ENCODE peak calls at places on chromosome 2, in ten cellular contexts. C, N, P, Z, J, T, E, W, A and S are unnamed samples.

GRCh38 chr2:108853421-108853820 is 66.8 kb downstream of the CCDC138 start:
- DNase-seq in C (no peak), N (no peak), P (no peak), Z (no peak), J (no peak), T (no peak), E (no peak), W (no peak), A (no peak), S (no peak)

GRCh38 chr2:225608136-225608535 is 208.6 kb downstream of the NYAP2 start:
- DNase-seq in C (no peak), N (no peak), P (no peak), Z (no peak), J (no peak), T (no peak), E (no peak), W (no peak), A (no peak), S (no peak)

GRCh38 chr2:169221745-169222369 is 140.5 kb downstream of the LRP2 start:
- DNase-seq in C (no peak), N (no peak), P (no peak), Z (no peak), J (no peak), T (peak), E (no peak), W (no peak), A (no peak), S (peak)

GRCh38 chr2:269356-270030 is 4.7 kb downstream of the ACP1 start:
- DNase-seq in C (no peak), N (no peak), P (no peak), Z (no peak), J (no peak), T (no peak), E (no peak), W (no peak), A (no peak), S (no peak)

GRCh38 chr2:206708286-206708685 is 9.9 kb downstream of the DYTN start:
- DNase-seq in C (no peak), N (no peak), P (no peak), Z (no peak), J (no peak), T (no peak), E (no peak), W (no peak), A (no peak), S (no peak)

GRCh38 chr2:97950329-97951154 is 45.2 kb downstream of the TMEM131 start:
- DNase-seq in C (no peak), N (no peak), P (no peak), Z (no peak), J (no peak), T (peak), E (no peak), W (no peak), A (no peak), S (peak)

GRCh38 chr2:226869371-226869770 is 33.5 kb downstream of the RHBDD1 start:
- DNase-seq in C (no peak), N (no peak), P (no peak), Z (no peak), J (no peak), T (no peak), E (no peak), W (no peak), A (no peak), S (peak)

GRCh38 chr2:97712693-97713295 is 582 bp upstream of the ZAP70 start:
- DNase-seq in C (no peak), N (peak), P (no peak), Z (no peak), J (no peak), T (no peak), E (no peak), W (no peak), A (no peak), S (no peak)

GRCh38 chr2:36695746-36696415 is 626 bp upstream of the VIT start:
- DNase-seq in C (no peak), N (no peak), P (no peak), Z (no peak), J (no peak), T (peak), E (no peak), W (no peak), A (no peak), S (peak)

GRCh38 chr2:105917216-105917615 is 172.5 kb downstream of the NCK2 start:
- DNase-seq in C (no peak), N (no peak), P (no peak), Z (no peak), J (no peak), T (no peak), E (no peak), W (no peak), A (no peak), S (peak)

GRCh38 chr2:101173707-101174295 is 22.6 kb upstream of the TBC1D8 start:
- DNase-seq in C (no peak), N (no peak), P (no peak), Z (peak), J (no peak), T (no peak), E (no peak), W (no peak), A (no peak), S (no peak)

GRCh38 chr2:221103930-221104329 is 468.2 kb downstream of the EPHA4 start:
- DNase-seq in C (no peak), N (no peak), P (no peak), Z (peak), J (no peak), T (no peak), E (no peak), W (no peak), A (no peak), S (peak)

GRCh38 chr2:127101756-127102463 is 5.0 kb downstream of the BIN1 start:
- DNase-seq in C (no peak), N (no peak), P (no peak), Z (no peak), J (no peak), T (no peak), E (no peak), W (peak), A (no peak), S (no peak)

GRCh38 chr2:122627388-122627787 is 871.9 kb downstream of the TSN start:
- DNase-seq in C (no peak), N (no peak), P (no peak), Z (no peak), J (no peak), T (no peak), E (no peak), W (no peak), A (no peak), S (peak)

GRCh38 chr2:43136862-43137261 is 89.5 kb downstream of the ZFP36L2 start:
- DNase-seq in C (peak), N (no peak), P (no peak), Z (no peak), J (no peak), T (no peak), E (no peak), W (peak), A (no peak), S (no peak)

GRCh38 chr2:102770506-102770905 is 8.7 kb downstream of the TMEM182 start:
- DNase-seq in C (no peak), N (no peak), P (no peak), Z (no peak), J (peak), T (peak), E (no peak), W (no peak), A (no peak), S (peak)

GRCh38 chr2:92072461-92073035 is 2798.7 kb upstream of the TEKT4 start:
- DNase-seq in C (no peak), N (peak), P (no peak), Z (no peak), J (no peak), T (no peak), E (no peak), W (peak), A (no peak), S (no peak)

GRCh38 chr2:236287656-236288055 is 23.4 kb upstream of the ASB18 start:
- DNase-seq in C (no peak), N (no peak), P (no peak), Z (no peak), J (no peak), T (no peak), E (no peak), W (no peak), A (no peak), S (no peak)

GRCh38 chr2:160913323-160913722 is 246.9 kb upstream of the TANK start:
- DNase-seq in C (no peak), N (no peak), P (no peak), Z (no peak), J (no peak), T (no peak), E (no peak), W (no peak), A (no peak), S (no peak)

GRCh38 chr2:98909381-98910211 is 26.4 kb downstream of the CRACDL start:
- DNase-seq in C (no peak), N (peak), P (peak), Z (no peak), J (peak), T (peak), E (no peak), W (no peak), A (no peak), S (peak)

GRCh38 chr2:182666674-182667320 is 49.3 kb upstream of the DNAJC10 start:
- DNase-seq in C (no peak), N (no peak), P (no peak), Z (no peak), J (peak), T (no peak), E (no peak), W (no peak), A (no peak), S (peak)

GRCh38 chr2:37350034-37350433 is 5.6 kb downstream of the QPCT start:
- DNase-seq in C (no peak), N (no peak), P (peak), Z (no peak), J (no peak), T (no peak), E (peak), W (no peak), A (no peak), S (peak)

GRCh38 chr2:58620896-58621295 is 379.8 kb upstream of the FANCL start:
- DNase-seq in C (no peak), N (no peak), P (no peak), Z (no peak), J (no peak), T (no peak), E (no peak), W (no peak), A (no peak), S (no peak)

GRCh38 chr2:175957845-175958244 is 44.2 kb downstream of the LNPK start:
- DNase-seq in C (no peak), N (no peak), P (no peak), Z (no peak), J (no peak), T (no peak), E (no peak), W (no peak), A (no peak), S (no peak)

GRCh38 chr2:100767810-100768806 is 51.8 kb upstream of the NPAS2 start:
- DNase-seq in C (no peak), N (no peak), P (no peak), Z (no peak), J (no peak), T (no peak), E (no peak), W (no peak), A (no peak), S (peak)

GRCh38 chr2:40458271-40458794 is 6.4 kb upstream of the SLC8A1 start:
- DNase-seq in C (no peak), N (no peak), P (peak), Z (no peak), J (peak), T (no peak), E (no peak), W (no peak), A (no peak), S (no peak)

GRCh38 chr2:25098056-25098455 is 56.2 kb downstream of the EFR3B start:
- DNase-seq in C (no peak), N (no peak), P (no peak), Z (no peak), J (peak), T (no peak), E (no peak), W (no peak), A (no peak), S (no peak)

DNA sequence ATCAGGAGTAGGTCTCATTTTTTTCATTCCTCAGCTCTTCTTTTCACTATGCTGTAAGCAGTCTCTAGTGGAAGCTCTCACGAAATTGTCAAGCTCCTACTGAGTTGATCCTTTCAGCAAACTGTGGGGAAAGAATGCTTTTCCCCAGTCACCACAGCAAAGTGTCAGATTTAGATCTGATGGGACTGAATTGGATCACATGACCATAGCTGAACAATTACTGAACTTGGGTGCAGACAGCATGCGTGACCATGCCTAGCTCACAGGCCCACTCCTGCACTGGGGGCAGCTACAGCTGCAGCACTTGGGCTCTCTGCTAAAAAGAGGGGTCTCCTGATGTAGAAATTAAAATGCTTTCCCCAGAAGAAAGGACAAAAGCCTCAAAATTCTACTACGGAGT is 3.1 kb downstream of the ARHGAP15 start:
- DNase-seq in C (no peak), N (no peak), P (no peak), Z (no peak), J (no peak), T (no peak), E (no peak), W (no peak), A (no peak), S (no peak)
- H3K4me3 ChIP-seq in C (no peak), N (no peak), P (no peak), Z (no peak), J (no peak), T (no peak), E (no peak), W (no peak), A (no peak), S (no peak)

GRCh38 chr2:232296766-232297525 is 81.6 kb upstream of the ALPP start:
- DNase-seq in C (no peak), N (no peak), P (no peak), Z (no peak), J (no peak), T (no peak), E (no peak), W (no peak), A (no peak), S (no peak)

GRCh38 chr2:232299927-232300674 is 78.5 kb upstream of the ALPP start:
- DNase-seq in C (no peak), N (no peak), P (no peak), Z (no peak), J (no peak), T (no peak), E (no peak), W (no peak), A (no peak), S (no peak)

GRCh38 chr2:232299084-232299483 is 79.5 kb upstream of the ALPP start:
- DNase-seq in C (no peak), N (no peak), P (no peak), Z (no peak), J (no peak), T (peak), E (no peak), W (no peak), A (no peak), S (no peak)

GRCh38 chr2:232304236-232304635 is 74.3 kb upstream of the ALPP start:
- DNase-seq in C (no peak), N (no peak), P (no peak), Z (no peak), J (no peak), T (no peak), E (no peak), W (no peak), A (no peak), S (no peak)

GRCh38 chr2:232300894-232301387 is 77.6 kb upstream of the ALPP start:
- DNase-seq in C (no peak), N (no peak), P (no peak), Z (no peak), J (no peak), T (no peak), E (no peak), W (no peak), A (no peak), S (no peak)
- TF ChIP-seq CTCF in C (no peak), N (no peak), P (no peak), Z (no peak), J (no peak), T (no peak), E (no peak), W (no peak), A (no peak), S (no peak)

GRCh38 chr2:203583696-203584095 is 48.6 kb upstream of the RAPH1 start:
- DNase-seq in C (no peak), N (no peak), P (no peak), Z (peak), J (no peak), T (no peak), E (peak), W (no peak), A (peak), S (peak)
- H3K4me3 ChIP-seq in C (no peak), N (no peak), P (no peak), Z (no peak), J (no peak), T (no peak), E (no peak), W (no peak), A (no peak), S (no peak)

GRCh38 chr2:15943378-15943851 is 3.1 kb downstream of the MYCN start:
- DNase-seq in C (no peak), N (no peak), P (peak), Z (peak), J (peak), T (no peak), E (no peak), W (peak), A (no peak), S (no peak)
- TF ChIP-seq CTCF in C (peak), N (no peak), P (no peak), Z (peak), J (peak), T (no peak), E (peak), W (peak), A (no peak), S (no peak)

GRCh38 chr2:237552911-237553310 is 13.5 kb upstream of the PRLH start:
- DNase-seq in C (no peak), N (no peak), P (peak), Z (no peak), J (no peak), T (no peak), E (no peak), W (no peak), A (no peak), S (no peak)
- H3K4me3 ChIP-seq in C (no peak), N (no peak), P (no peak), Z (no peak), J (no peak), T (no peak), E (no peak), W (no peak), A (no peak), S (no peak)

GRCh38 chr2:61141151-61141550 is 20.8 kb upstream of the C2orf74 start:
- DNase-seq in C (no peak), N (no peak), P (no peak), Z (no peak), J (no peak), T (no peak), E (no peak), W (no peak), A (no peak), S (no peak)

GRCh38 chr2:61134141-61134540 is 27.8 kb upstream of the C2orf74 start:
- DNase-seq in C (no peak), N (no peak), P (no peak), Z (no peak), J (no peak), T (peak), E (no peak), W (no peak), A (no peak), S (no peak)

GRCh38 chr2:61138859-61139258 is 23.1 kb upstream of the C2orf74 start:
- DNase-seq in C (no peak), N (no peak), P (no peak), Z (no peak), J (no peak), T (no peak), E (no peak), W (no peak), A (no peak), S (no peak)

DNA sequence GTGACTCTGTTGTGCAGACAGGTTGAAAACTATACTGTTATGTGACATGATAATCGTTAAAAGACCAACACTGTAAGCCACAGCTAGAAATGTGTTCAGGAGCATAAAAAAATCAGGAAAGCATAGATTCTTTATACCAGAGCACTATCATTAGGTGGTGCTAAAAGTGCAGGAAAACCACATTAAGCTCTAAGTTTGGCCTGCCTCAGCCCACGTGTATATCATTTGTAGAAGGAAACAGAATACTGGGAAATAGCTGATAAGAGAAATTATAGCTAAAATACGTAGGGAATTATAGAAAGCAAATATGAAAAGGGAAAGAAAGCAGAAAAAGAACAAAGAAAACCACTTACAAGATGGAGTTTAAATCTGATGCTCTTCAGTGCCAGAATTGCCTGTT is 26.5 kb upstream of the C2orf74 start:
- DNase-seq in C (no peak), N (no peak), P (peak), Z (no peak), J (no peak), T (peak), E (no peak), W (no peak), A (no peak), S (peak)
- TF ChIP-seq CTCF in C (no peak), N (no peak), P (peak), Z (no peak), J (peak), T (peak), E (peak), W (peak), A (no peak), S (peak)

DNA sequence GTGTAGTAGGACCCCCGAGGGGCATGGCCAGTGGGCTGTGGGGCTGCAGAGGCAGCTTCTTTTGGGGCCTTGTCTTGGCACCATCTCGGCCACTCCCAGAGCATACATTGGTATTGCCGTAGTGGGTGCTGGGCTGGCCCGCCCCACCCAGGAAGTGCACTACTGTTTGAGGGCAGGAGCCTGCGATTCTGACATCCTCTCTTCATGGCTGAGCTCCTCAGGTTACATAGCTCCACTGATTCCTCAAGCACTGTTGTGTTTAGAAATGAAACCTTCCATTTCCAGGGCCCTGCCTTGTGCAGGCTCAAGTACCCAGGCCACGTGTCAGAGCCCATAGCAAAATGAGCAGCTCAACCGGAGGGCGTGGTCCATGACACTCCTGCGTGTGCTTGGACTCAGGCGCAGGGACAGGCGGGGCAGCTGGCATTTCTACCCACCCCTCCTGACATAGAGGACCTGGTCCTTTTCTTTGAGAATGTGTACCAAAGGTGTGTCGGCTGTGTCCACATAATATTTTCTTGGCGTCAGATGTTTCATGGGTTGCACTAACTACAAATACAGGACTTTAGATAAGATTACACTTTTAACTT is 67.9 kb downstream of the DGKD start:
- DNase-seq in C (no peak), N (no peak), P (no peak), Z (no peak), J (no peak), T (no peak), E (peak), W (no peak), A (no peak), S (no peak)
- H3K4me3 ChIP-seq in C (no peak), N (no peak), P (no peak), Z (no peak), J (no peak), T (no peak), E (peak), W (no peak), A (peak), S (no peak)

DNA sequence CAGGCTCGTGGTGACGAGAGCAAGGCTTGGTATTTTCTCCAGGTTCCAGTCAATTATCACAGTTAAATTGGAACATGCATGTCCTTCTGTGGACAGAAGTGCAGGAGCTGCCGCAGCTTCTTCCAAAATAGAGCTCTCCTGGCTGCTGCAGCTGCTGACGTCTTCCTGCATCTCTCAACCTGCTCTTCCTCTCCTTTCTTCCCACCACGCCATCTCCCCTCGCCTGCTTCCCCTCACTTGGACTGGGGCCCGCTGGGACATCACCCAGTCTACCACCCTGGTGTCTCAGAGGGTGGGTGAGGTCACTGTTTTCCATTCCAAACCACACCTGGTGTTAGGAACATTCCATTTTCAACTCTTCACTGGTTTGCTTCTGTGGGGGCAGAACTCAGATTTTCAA is 41.4 kb downstream of the SPP2 start:
- DNase-seq in C (no peak), N (no peak), P (no peak), Z (no peak), J (no peak), T (no peak), E (no peak), W (no peak), A (no peak), S (no peak)
- TF ChIP-seq CTCF in C (no peak), N (no peak), P (no peak), Z (no peak), J (no peak), T (no peak), E (no peak), W (no peak), A (no peak), S (no peak)